ENCODE peak calls at places on chromosomes 6 and 20, in four cellular contexts. C, Y, K and F are unnamed samples.
A peak's percentile ranks its signal among the peaks of the same experiment; 100 is the strongest.

GRCh38 chr6:34190504-34191122 is 44.7 kb upstream of the GRM4 start:
- DNase-seq in Y (peak; percentile 55), K (no peak), C (no peak), F (no peak)

GRCh38 chr20:50611128-50611810 is 80.1 kb downstream of the RIPOR3 start:
- DNase-seq in Y (no peak), C (no peak), K (no peak), F (no peak)

GRCh38 chr6:35018184-35018523 is 123.0 kb downstream of the TCP11 start:
- DNase-seq in Y (no peak), C (no peak), K (no peak), F (no peak)

GRCh38 chr6:55794136-55794812 is 81.1 kb downstream of the BMP5 start:
- DNase-seq in K (peak; percentile 7), Y (no peak), C (no peak), F (peak; percentile 45)

GRCh38 chr6:170110201-170111140 is 180.4 kb downstream of the DLL1 start:
- DNase-seq in K (no peak), Y (peak; percentile 65), C (no peak), F (no peak)

GRCh38 chr6:166660157-166660686 is 33.2 kb upstream of the RPS6KA2 start:
- DNase-seq in C (no peak), K (no peak), Y (no peak), F (no peak)

GRCh38 chr20:35680464-35681183 is 15.9 kb upstream of the CPNE1 start:
- DNase-seq in Y (no peak), K (no peak), C (no peak), F (no peak)

GRCh38 chr6:80872194-80872950 is 765.9 kb downstream of the BCKDHB start:
- DNase-seq in K (no peak), C (no peak), Y (no peak), F (no peak)

GRCh38 chr6:7171119-7171518 is 63.4 kb downstream of the RREB1 start:
- DNase-seq in K (no peak), Y (no peak), C (no peak), F (no peak)

GRCh38 chr6:1770435-1770843 is 160.7 kb downstream of the FOXC1 start:
- DNase-seq in Y (no peak), C (no peak), K (no peak), F (no peak)